ENCODE peak calls at places on chromosomes 3 and 15, in four cellular contexts. L is bronchial epithelial cell, O is colonic mucosa, H is adrenal gland. V is an unnamed sample.

GRCh38 chr3:49721861-49722781 is 1.6 kb downstream of the GMPPB start:
- DNase-seq in L (no peak), O (no peak), H (no peak), V (no peak)

GRCh38 chr15:63052128-63052826 is 9.7 kb downstream of the TPM1 start:
- DNase-seq in L (no peak), O (no peak), H (no peak), V (no peak)

GRCh38 chr3:103712320-103713008 is 1277.6 kb downstream of the ZPLD1 start:
- DNase-seq in L (peak; percentile 94), O (no peak), H (no peak), V (no peak)

GRCh38 chr15:78064544-78064943 is 13.0 kb downstream of the TBC1D2B start:
- DNase-seq in L (no peak), O (no peak), H (no peak), V (no peak)

GRCh38 chr15:101068961-101069734 is 150.0 kb downstream of the LRRK1 start:
- DNase-seq in L (peak; percentile 61), O (no peak), H (no peak), V (no peak)

GRCh38 chr3:80275120-80275519 is 507.3 kb upstream of the ROBO1 start:
- DNase-seq in L (no peak), O (no peak), H (no peak), V (no peak)

GRCh38 chr15:38441130-38441519 is 12.8 kb upstream of the FAM98B start:
- DNase-seq in L (no peak), O (no peak), H (no peak), V (no peak)

GRCh38 chr3:63479661-63480035 is 172.8 kb upstream of the SNTN start:
- DNase-seq in L (no peak), O (no peak), H (peak; percentile 16), V (no peak)

GRCh38 chr15:35827949-35828348 is 282.0 kb upstream of the DPH6 start:
- DNase-seq in L (no peak), O (no peak), H (no peak), V (no peak)

GRCh38 chr3:126978291-126978690 is 4.6 kb upstream of the PLXNA1 start:
- DNase-seq in L (no peak), O (no peak), H (no peak), V (no peak)

GRCh38 chr3:145983101-145983500 is 177.9 kb downstream of the PLOD2 start:
- DNase-seq in L (no peak), O (no peak), H (no peak), V (no peak)

GRCh38 chr3:81974754-81975153 is 213.3 kb upstream of the GBE1 start:
- DNase-seq in L (no peak), O (no peak), H (no peak), V (no peak)

GRCh38 chr15:44101286-44101685 is 93.8 kb downstream of the FRMD5 start:
- DNase-seq in L (peak; percentile 22), O (no peak), H (no peak), V (no peak)

GRCh38 chr3:195131149-195131548 is 139.8 kb downstream of the XXYLT1 start:
- DNase-seq in L (peak; percentile 90), O (no peak), H (no peak), V (no peak)

GRCh38 chr15:82750831-82751181 is 41.1 kb upstream of the AP3B2 start:
- DNase-seq in L (peak; percentile 25), O (no peak), H (no peak), V (peak; percentile 20)

GRCh38 chr3:178056868-178057267 is 479.4 kb upstream of the KCNMB2 start:
- DNase-seq in L (no peak), O (no peak), H (no peak), V (no peak)

GRCh38 chr3:178059836-178060235 is 476.4 kb upstream of the KCNMB2 start:
- DNase-seq in L (no peak), O (no peak), H (no peak), V (no peak)

GRCh38 chr3:178060406-178060805 is 475.8 kb upstream of the KCNMB2 start:
- DNase-seq in L (no peak), O (peak; percentile 21), H (peak; percentile 50), V (no peak)

GRCh38 chr3:178058629-178059028 is 477.6 kb upstream of the KCNMB2 start:
- DNase-seq in L (no peak), O (no peak), H (no peak), V (no peak)

GRCh38 chr3:178059124-178059523 is 477.1 kb upstream of the KCNMB2 start:
- DNase-seq in L (no peak), O (no peak), H (no peak), V (no peak)
- TF ChIP-seq CTCF in L (no peak), O (no peak), H (no peak), V (no peak)

GRCh38 chr3:123296836-123297626 is 95.3 kb downstream of the SEC22A start:
- DNase-seq in L (no peak), O (no peak), H (no peak), V (no peak)

GRCh38 chr3:123296261-123296660 is 94.5 kb downstream of the SEC22A start:
- DNase-seq in L (no peak), O (no peak), H (no peak), V (no peak)

GRCh38 chr3:123295901-123296250 is 94.1 kb downstream of the SEC22A start:
- DNase-seq in L (no peak), O (no peak), H (no peak), V (no peak)

GRCh38 chr3:123298903-123299302 is 97.2 kb downstream of the SEC22A start:
- DNase-seq in L (peak; percentile 59), O (no peak), H (no peak), V (no peak)

GRCh38 chr3:123297627-123297899 is 95.8 kb downstream of the SEC22A start:
- DNase-seq in L (no peak), O (no peak), H (no peak), V (no peak)
- TF ChIP-seq CTCF in L (no peak), O (no peak), H (no peak), V (no peak)

GRCh38 chr3:13494463-13495350 is 14.6 kb downstream of the HDAC11 start:
- DNase-seq in L (no peak), O (no peak), H (no peak), V (peak; percentile 33)
- TF ChIP-seq CTCF in L (peak; percentile 66), O (no peak), H (no peak), V (peak; percentile 27)

DNA sequence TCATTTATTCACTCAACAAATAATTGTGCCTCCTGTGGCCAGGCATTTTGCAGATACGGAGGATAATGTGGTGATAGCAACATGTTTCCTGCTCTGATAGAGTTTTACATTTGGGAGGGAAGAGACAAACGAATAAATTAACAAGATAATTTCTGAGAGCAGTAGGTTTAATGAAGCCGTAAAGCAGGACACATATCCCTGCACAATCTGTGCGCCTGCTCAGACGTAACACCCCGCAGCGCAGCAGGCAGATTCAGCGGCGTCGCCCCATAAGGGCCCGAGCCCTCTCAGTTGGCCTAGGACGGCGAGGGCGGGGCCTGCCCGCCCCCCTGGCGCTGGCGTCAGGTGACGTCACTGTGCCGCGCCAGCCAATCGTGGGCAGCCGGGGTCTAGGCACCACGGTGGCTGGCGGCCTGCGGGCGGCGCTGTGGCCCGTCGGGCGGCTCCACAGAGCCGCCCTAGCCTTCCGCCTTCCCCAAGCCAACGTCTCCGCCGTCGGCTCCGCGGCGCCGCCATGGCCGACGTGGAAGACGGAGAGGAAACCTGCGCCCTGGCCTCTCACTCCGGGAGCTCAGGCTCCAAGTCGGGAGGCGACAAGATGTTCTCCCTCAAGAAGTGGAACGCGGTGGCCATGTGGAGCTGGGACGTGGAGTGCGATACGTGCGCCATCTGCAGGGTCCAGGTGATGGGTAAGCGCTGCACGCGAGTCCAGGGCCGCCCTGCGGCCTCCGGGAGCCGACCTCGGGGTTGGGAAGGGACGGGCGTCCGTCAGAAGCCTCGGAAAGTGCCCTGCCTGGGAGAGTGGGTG is at the start of gene RNF7:
- DNase-seq in L (peak; percentile 84), O (peak; percentile 94), H (peak; percentile 96), V (peak; percentile 99)
- TF ChIP-seq CTCF in L (peak; percentile 95), O (peak; percentile 91), H (peak; percentile 77), V (peak; percentile 94)

DNA sequence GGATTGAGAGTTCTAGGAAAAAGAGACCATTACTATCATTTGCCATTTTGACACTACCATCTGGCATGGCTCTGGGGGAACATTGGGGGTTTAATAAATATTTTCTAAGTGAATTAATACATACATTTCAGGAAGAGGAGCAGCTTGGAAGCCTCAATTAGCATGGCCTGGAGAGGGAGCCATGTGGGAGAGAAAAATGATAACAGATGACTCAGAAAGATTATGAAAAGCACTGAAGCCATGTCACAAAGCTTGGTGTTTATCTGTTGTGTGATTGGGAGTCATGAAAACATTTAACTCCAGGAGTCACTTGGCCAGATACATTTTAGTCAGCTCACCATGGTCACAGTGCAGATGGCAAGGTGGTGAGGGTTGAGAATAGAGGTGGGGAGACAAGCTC is 121.0 kb downstream of the SSR3 start:
- DNase-seq in L (peak; percentile 17), O (no peak), H (no peak), V (no peak)
- TF ChIP-seq CTCF in L (no peak), O (no peak), H (no peak), V (no peak)

GRCh38 chr15:34737379-34737928 is 17.3 kb downstream of the GJD2 start:
- DNase-seq in L (peak; percentile 32), O (no peak), H (no peak), V (no peak)
- TF ChIP-seq CTCF in L (no peak), O (no peak), H (no peak), V (no peak)

GRCh38 chr3:38039101-38039898 is at the start of gene DLEC1:
- DNase-seq in L (peak; percentile 76), O (peak; percentile 86), H (peak; percentile 49), V (peak; percentile 77)

GRCh38 chr3:38040400-38040799 is 1.4 kb downstream of the DLEC1 start:
- DNase-seq in L (no peak), O (peak; percentile 46), H (no peak), V (no peak)

GRCh38 chr3:38036906-38037305 is 2.1 kb upstream of the DLEC1 start:
- DNase-seq in L (no peak), O (no peak), H (no peak), V (no peak)

GRCh38 chr3:38038447-38038911 is 529 bp upstream of the DLEC1 start:
- DNase-seq in L (peak; percentile 35), O (no peak), H (no peak), V (no peak)

GRCh38 chr3:38039899-38040261 is 872 bp downstream of the DLEC1 start:
- DNase-seq in L (peak; percentile 48), O (peak; percentile 73), H (peak; percentile 62), V (peak; percentile 58)
- TF ChIP-seq CTCF in L (peak; percentile 47), O (no peak), H (no peak), V (no peak)

V was measured in Calu3.